ENCODE peak calls at places on chromosomes 11 and 22, in six cellular contexts. X, H, D, N, Y and S are unnamed samples.
A peak's percentile ranks its signal among the peaks of the same experiment; 100 is the strongest.

GRCh38 chr11:45332486-45332934 is 46.4 kb upstream of the SYT13 start:
- DNase-seq in X (no peak), H (peak; percentile 23), D (no peak), N (no peak), Y (no peak), S (peak; percentile 51)

GRCh38 chr11:65773784-65774411 is 6.9 kb downstream of the AP5B1 start:
- DNase-seq in X (no peak), H (no peak), D (no peak), N (peak; percentile 24), Y (no peak), S (no peak)

GRCh38 chr11:93100211-93100610 is 97.6 kb downstream of the SLC36A4 start:
- DNase-seq in X (no peak), H (peak; percentile 18), D (no peak), N (no peak), Y (no peak), S (no peak)

GRCh38 chr11:9831122-9831521 is 167.2 kb downstream of the SWAP70 start:
- DNase-seq in X (no peak), H (no peak), D (no peak), N (no peak), Y (no peak), S (no peak)

GRCh38 chr11:70080763-70081162 is 2.6 kb downstream of the ANO1 start:
- DNase-seq in X (no peak), H (no peak), D (no peak), N (no peak), Y (no peak), S (no peak)

GRCh38 chr11:1773131-1773510 is 9.4 kb upstream of the CTSD start:
- DNase-seq in X (no peak), H (no peak), D (no peak), N (no peak), Y (no peak), S (no peak)

GRCh38 chr11:120750647-120751419 is 239.3 kb downstream of the GRIK4 start:
- DNase-seq in X (no peak), H (no peak), D (no peak), N (no peak), Y (no peak), S (no peak)

GRCh38 chr22:50599816-50600454 is 658 bp upstream of the MAPK8IP2 start:
- DNase-seq in X (no peak), H (no peak), D (peak; percentile 23), N (no peak), Y (peak; percentile 53), S (peak; percentile 67)

GRCh38 chr11:85947431-85948272 is 92.5 kb downstream of the CCDC83 start:
- DNase-seq in X (no peak), H (peak; percentile 93), D (no peak), N (peak; percentile 49), Y (no peak), S (no peak)

GRCh38 chr11:6705905-6706535 is 22.9 kb upstream of the MRPL17 start:
- DNase-seq in X (no peak), H (peak; percentile 61), D (no peak), N (no peak), Y (no peak), S (peak; percentile 41)

GRCh38 chr11:2204361-2205213 is 33.0 kb upstream of the TH start:
- DNase-seq in X (no peak), H (no peak), D (no peak), N (no peak), Y (no peak), S (no peak)

GRCh38 chr11:20243974-20244373 is 83.7 kb upstream of the DBX1 start:
- DNase-seq in X (no peak), H (no peak), D (no peak), N (no peak), Y (no peak), S (no peak)

GRCh38 chr11:45005106-45005505 is 54.4 kb upstream of the TP53I11 start:
- DNase-seq in X (no peak), H (no peak), D (no peak), N (no peak), Y (no peak), S (no peak)

GRCh38 chr11:27648840-27649239 is 51.4 kb downstream of the BDNF start:
- DNase-seq in X (no peak), H (no peak), D (no peak), N (no peak), Y (no peak), S (no peak)

GRCh38 chr11:132779487-132779886 is 752.8 kb downstream of the OPCML start:
- DNase-seq in X (no peak), H (peak; percentile 44), D (no peak), N (no peak), Y (no peak), S (no peak)

GRCh38 chr11:76253416-76253815 is 47.1 kb upstream of the WNT11 start:
- DNase-seq in X (no peak), H (no peak), D (no peak), N (no peak), Y (no peak), S (no peak)

GRCh38 chr11:67463680-67464410 is 5.2 kb downstream of the TMEM134 start:
- DNase-seq in X (no peak), H (peak; percentile 41), D (no peak), N (peak; percentile 59), Y (no peak), S (no peak)

GRCh38 chr11:3160252-3161031 is 4.7 kb downstream of the OSBPL5 start:
- DNase-seq in X (no peak), H (peak; percentile 88), D (no peak), N (peak; percentile 84), Y (no peak), S (peak; percentile 96)

GRCh38 chr11:11973866-11974265 is 34.6 kb downstream of the DKK3 start:
- DNase-seq in X (no peak), H (peak; percentile 54), D (no peak), N (no peak), Y (no peak), S (no peak)

GRCh38 chr11:18834754-18835466 is 43.3 kb upstream of the PTPN5 start:
- DNase-seq in X (no peak), H (no peak), D (no peak), N (no peak), Y (no peak), S (no peak)

GRCh38 chr11:116312560-116313340 is 460.0 kb downstream of the BUD13 start:
- DNase-seq in X (no peak), H (peak; percentile 28), D (no peak), N (peak; percentile 84), Y (no peak), S (no peak)
- H3K4me3 ChIP-seq in X (no peak overlapping the region), H (no peak overlapping the region), D (no peak overlapping the region), N (no peak overlapping the region), Y (no peak overlapping the region), S (no peak overlapping the region)

GRCh38 chr11:14539867-14540475 is 19.8 kb upstream of the PSMA1 start:
- DNase-seq in X (no peak), H (no peak), D (no peak), N (no peak), Y (no peak), S (no peak)

GRCh38 chr11:14542384-14542783 is 22.2 kb upstream of the PSMA1 start:
- DNase-seq in X (no peak), H (no peak), D (no peak), N (no peak), Y (no peak), S (no peak)

GRCh38 chr11:14538271-14538925 is 18.2 kb upstream of the PSMA1 start:
- DNase-seq in X (no peak), H (peak; percentile 6), D (no peak), N (no peak), Y (no peak), S (no peak)

GRCh38 chr11:14538926-14539554 is 18.9 kb upstream of the PSMA1 start:
- DNase-seq in X (no peak), H (no peak), D (no peak), N (no peak), Y (no peak), S (no peak)

GRCh38 chr11:14541180-14541579 is 21.0 kb upstream of the PSMA1 start:
- DNase-seq in X (no peak), H (no peak), D (no peak), N (no peak), Y (no peak), S (no peak)
- H3K4me3 ChIP-seq in X (no peak overlapping the region), H (no peak overlapping the region), D (no peak overlapping the region), N (no peak overlapping the region), Y (no peak overlapping the region), S (no peak overlapping the region)

GRCh38 chr11:34055218-34056000 is 3.9 kb downstream of the CAPRIN1 start:
- DNase-seq in X (no peak), H (no peak), D (no peak), N (no peak), Y (no peak), S (no peak)

GRCh38 chr11:34052036-34052607 is 591 bp downstream of the CAPRIN1 start:
- DNase-seq in X (no peak), H (peak; percentile 80), D (peak; percentile 77), N (peak; percentile 89), Y (peak; percentile 88), S (peak; percentile 88)

GRCh38 chr11:34052608-34053160 is 1.2 kb downstream of the CAPRIN1 start:
- DNase-seq in X (no peak), H (no peak), D (no peak), N (peak; percentile 36), Y (peak; percentile 11), S (peak; percentile 15)

GRCh38 chr11:34053161-34053686 is 1.7 kb downstream of the CAPRIN1 start:
- DNase-seq in X (no peak), H (peak; percentile 74), D (peak; percentile 57), N (peak; percentile 70), Y (peak; percentile 77), S (peak; percentile 54)

DNA sequence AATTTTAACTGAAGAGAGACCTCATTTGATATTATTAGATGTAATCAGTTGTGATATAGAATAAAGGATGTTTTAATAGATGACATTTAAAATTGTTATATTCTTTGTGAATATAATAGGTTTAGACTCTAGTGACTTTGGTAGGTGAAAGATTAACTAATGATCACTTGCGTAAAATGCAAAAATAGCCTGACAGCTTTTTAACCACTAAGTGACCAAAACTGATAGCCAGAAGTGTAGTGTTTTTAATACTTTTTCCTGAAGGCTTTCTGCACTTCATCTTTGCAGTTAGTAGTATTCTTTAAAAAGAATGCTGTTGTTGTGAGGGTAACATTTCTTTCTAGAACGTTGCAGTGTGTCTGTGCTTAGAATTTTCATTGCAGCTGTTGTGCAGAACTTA is 5.1 kb downstream of the CAPRIN1 start:
- DNase-seq in X (no peak), H (no peak), D (no peak), N (no peak), Y (no peak), S (no peak)
- H3K4me3 ChIP-seq in X (peak overlapping the region; percentile 61), H (no peak overlapping the region), D (no peak overlapping the region), N (no peak overlapping the region), Y (no peak overlapping the region), S (no peak overlapping the region)

DNA sequence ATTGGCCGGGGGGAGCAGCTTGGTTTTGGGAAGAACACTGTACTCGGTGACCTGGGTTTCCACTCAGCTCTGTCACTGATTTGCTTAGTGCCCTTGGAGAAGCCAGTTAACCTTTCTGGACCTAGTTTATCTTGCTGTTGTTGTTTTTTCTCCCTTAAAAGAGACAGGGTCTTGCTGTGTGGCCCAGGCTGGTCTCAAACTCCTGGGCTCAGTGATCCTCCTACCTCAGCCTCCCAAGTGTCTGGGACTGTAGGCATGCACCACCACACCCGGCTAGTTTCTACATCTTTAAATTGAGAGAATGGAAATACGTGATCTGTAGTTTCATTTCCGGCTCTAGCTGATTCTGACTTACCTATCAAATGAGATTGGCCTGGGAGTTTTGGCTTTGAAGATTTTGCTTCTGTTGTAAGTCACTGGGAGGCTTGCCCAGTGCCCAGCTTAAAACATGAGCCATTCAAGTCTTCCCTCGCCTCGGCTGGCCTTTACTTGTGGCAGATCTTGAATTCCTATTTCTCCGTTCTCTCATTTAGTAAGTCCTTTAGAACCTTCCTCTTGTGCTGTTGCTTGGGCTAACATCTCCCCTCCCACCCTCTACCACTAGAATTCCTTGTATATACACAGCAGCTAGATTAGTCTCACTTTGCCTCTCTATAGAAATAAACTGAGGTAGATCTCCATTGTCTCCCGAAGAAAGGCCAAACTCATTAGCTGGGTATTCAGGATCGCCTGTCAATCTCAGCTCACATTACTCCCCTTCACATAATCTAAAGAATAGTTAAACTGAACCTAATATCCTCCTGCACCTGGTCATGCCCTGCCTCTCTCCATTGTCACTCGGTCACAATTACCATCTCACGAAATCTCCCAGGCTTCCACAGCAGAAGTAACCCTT is 87.7 kb upstream of the SLC25A18 start:
- DNase-seq in X (no peak), H (no peak), D (no peak), N (no peak), Y (no peak), S (peak; percentile 78)
- H3K4me3 ChIP-seq in X (no peak overlapping the region), H (no peak overlapping the region), D (no peak overlapping the region), N (no peak overlapping the region), Y (no peak overlapping the region), S (no peak overlapping the region)